ENCODE peak calls at places on chromosomes 2 and 18, in five cellular contexts. One of them, this sample, is unnamed.

GRCh38 chr18:45783097-45784075 is 42.1 kb upstream of the SIGLEC15 start:
- DNase-seq in HEK293T: no peak
- DNase-seq in H1: no peak
- DNase-seq in GM12878: no peak
- DNase-seq in HepG2: no peak
- DNase-seq in this sample: peak; percentile 22

GRCh38 chr2:73933194-73933593 is 6.5 kb downstream of the DGUOK start:
- DNase-seq in HEK293T: no peak
- DNase-seq in H1: no peak
- DNase-seq in GM12878: no peak
- DNase-seq in HepG2: no peak
- DNase-seq in this sample: no peak

GRCh38 chr18:78448106-78448505 is 531.5 kb upstream of the SALL3 start:
- DNase-seq in HEK293T: no peak
- DNase-seq in H1: no peak
- DNase-seq in GM12878: no peak
- DNase-seq in HepG2: peak; percentile 1
- DNase-seq in this sample: no peak

GRCh38 chr18:72160504-72161445 is 383.4 kb downstream of the CBLN2 start:
- DNase-seq in HEK293T: no peak
- DNase-seq in H1: no peak
- DNase-seq in GM12878: no peak
- DNase-seq in HepG2: no peak
- DNase-seq in this sample: no peak

GRCh38 chr2:156486175-156486574 is 50.0 kb downstream of the GPD2 start:
- DNase-seq in HEK293T: no peak
- DNase-seq in H1: no peak
- DNase-seq in GM12878: no peak
- DNase-seq in HepG2: no peak
- DNase-seq in this sample: no peak

GRCh38 chr18:525066-525797 is 24.7 kb upstream of the COLEC12 start:
- DNase-seq in HEK293T: no peak
- DNase-seq in H1: no peak
- DNase-seq in GM12878: no peak
- DNase-seq in HepG2: no peak
- DNase-seq in this sample: no peak

GRCh38 chr2:218780851-218781690 is 876 bp upstream of the CYP27A1 start:
- DNase-seq in HEK293T: no peak
- DNase-seq in H1: no peak
- DNase-seq in GM12878: no peak
- DNase-seq in HepG2: peak; percentile 92
- DNase-seq in this sample: no peak

GRCh38 chr18:26121476-26121875 is 12.2 kb upstream of the PSMA8 start:
- DNase-seq in HEK293T: no peak
- DNase-seq in H1: no peak
- DNase-seq in GM12878: no peak
- DNase-seq in HepG2: no peak
- DNase-seq in this sample: no peak

GRCh38 chr2:140465301-140465700 is 1665.5 kb downstream of the LRP1B start:
- DNase-seq in HEK293T: no peak
- DNase-seq in H1: no peak
- DNase-seq in GM12878: no peak
- DNase-seq in HepG2: no peak
- DNase-seq in this sample: no peak

GRCh38 chr2:164992818-164993217 is 37.5 kb upstream of the SLC38A11 start:
- DNase-seq in HEK293T: peak; percentile 13
- DNase-seq in H1: no peak
- DNase-seq in GM12878: no peak
- DNase-seq in HepG2: peak; percentile 80
- DNase-seq in this sample: peak; percentile 63

GRCh38 chr2:17272170-17272569 is 246.1 kb downstream of the RAD51AP2 start:
- DNase-seq in HEK293T: no peak
- DNase-seq in H1: no peak
- DNase-seq in GM12878: no peak
- DNase-seq in HepG2: no peak
- DNase-seq in this sample: no peak

GRCh38 chr2:204881519-204882111 is 336.3 kb downstream of the PARD3B start:
- DNase-seq in HEK293T: no peak
- DNase-seq in H1: no peak
- DNase-seq in GM12878: no peak
- DNase-seq in HepG2: no peak
- DNase-seq in this sample: peak; percentile 5

GRCh38 chr18:48627216-48627615 is 88.4 kb downstream of the CTIF start:
- DNase-seq in HEK293T: no peak
- DNase-seq in H1: no peak
- DNase-seq in GM12878: no peak
- DNase-seq in HepG2: no peak
- DNase-seq in this sample: no peak

GRCh38 chr2:10080536-10081304 is 509 bp upstream of the CYS1 start:
- DNase-seq in HEK293T: no peak
- DNase-seq in H1: no peak
- DNase-seq in GM12878: no peak
- DNase-seq in HepG2: no peak
- DNase-seq in this sample: no peak

GRCh38 chr2:121489284-121489683 is 41.4 kb upstream of the RNU4ATAC start:
- DNase-seq in HEK293T: no peak
- DNase-seq in H1: no peak
- DNase-seq in GM12878: peak; percentile 12
- DNase-seq in HepG2: peak; percentile 66
- DNase-seq in this sample: no peak

GRCh38 chr2:191696960-191697359 is 19.0 kb downstream of the NABP1 start:
- DNase-seq in HEK293T: no peak
- DNase-seq in H1: no peak
- DNase-seq in GM12878: no peak
- DNase-seq in HepG2: no peak
- DNase-seq in this sample: no peak

GRCh38 chr2:43070676-43071491 is 155.5 kb downstream of the ZFP36L2 start:
- DNase-seq in HEK293T: no peak
- DNase-seq in H1: no peak
- DNase-seq in GM12878: no peak
- DNase-seq in HepG2: peak; percentile 56
- DNase-seq in this sample: no peak

GRCh38 chr2:239177325-239177724 is 223.5 kb downstream of the HDAC4 start:
- DNase-seq in HEK293T: no peak
- DNase-seq in H1: no peak
- DNase-seq in GM12878: no peak
- DNase-seq in HepG2: no peak
- DNase-seq in this sample: no peak

GRCh38 chr18:53799134-53799533 is 425.3 kb downstream of the MBD2 start:
- DNase-seq in HEK293T: no peak
- DNase-seq in H1: no peak
- DNase-seq in GM12878: no peak
- DNase-seq in HepG2: no peak
- DNase-seq in this sample: no peak

GRCh38 chr2:197804758-197805597 is 585 bp downstream of the PLCL1 start:
- DNase-seq in HEK293T: peak; percentile 31
- DNase-seq in H1: no peak
- DNase-seq in GM12878: no peak
- DNase-seq in HepG2: no peak
- DNase-seq in this sample: no peak

GRCh38 chr2:112147382-112147781 is 9.2 kb downstream of the FBLN7 start:
- DNase-seq in HEK293T: no peak
- DNase-seq in H1: no peak
- DNase-seq in GM12878: no peak
- DNase-seq in HepG2: no peak
- DNase-seq in this sample: no peak

GRCh38 chr2:120620025-120620793 is 115.5 kb upstream of the GLI2 start:
- DNase-seq in HEK293T: no peak
- DNase-seq in H1: no peak
- DNase-seq in GM12878: no peak
- DNase-seq in HepG2: no peak
- DNase-seq in this sample: no peak

GRCh38 chr2:146004470-146004869 is 1484.6 kb upstream of the ZEB2 start:
- DNase-seq in HEK293T: no peak
- DNase-seq in H1: no peak
- DNase-seq in GM12878: no peak
- DNase-seq in HepG2: no peak
- DNase-seq in this sample: no peak

GRCh38 chr18:46656326-46657114 is 500 bp downstream of the LOXHD1 start:
- DNase-seq in HEK293T: no peak
- DNase-seq in H1: no peak
- DNase-seq in GM12878: no peak
- DNase-seq in HepG2: no peak
- DNase-seq in this sample: no peak

GRCh38 chr18:4797286-4797685 is 342.2 kb upstream of the DLGAP1 start:
- DNase-seq in HEK293T: no peak
- DNase-seq in H1: no peak
- DNase-seq in GM12878: no peak
- DNase-seq in HepG2: no peak
- DNase-seq in this sample: no peak

GRCh38 chr2:67977464-67977863 is 85.3 kb downstream of the C1D start:
- DNase-seq in HEK293T: no peak
- DNase-seq in H1: no peak
- DNase-seq in GM12878: no peak
- DNase-seq in HepG2: no peak
- DNase-seq in this sample: no peak

GRCh38 chr2:208361077-208361441 is 45.5 kb upstream of the PTH2R start:
- DNase-seq in HEK293T: no peak
- DNase-seq in H1: no peak
- DNase-seq in GM12878: no peak
- DNase-seq in HepG2: no peak
- DNase-seq in this sample: no peak

GRCh38 chr2:73266061-73266891 is 18.0 kb downstream of the FBXO41 start:
- DNase-seq in HEK293T: no peak
- DNase-seq in H1: no peak
- DNase-seq in GM12878: no peak
- DNase-seq in HepG2: no peak
- DNase-seq in this sample: no peak

GRCh38 chr2:160257742-160258577 is 57.9 kb upstream of the ITGB6 start:
- DNase-seq in HEK293T: no peak
- DNase-seq in H1: no peak
- DNase-seq in GM12878: no peak
- DNase-seq in HepG2: no peak
- DNase-seq in this sample: no peak

GRCh38 chr2:174335605-174336402 is 1.1 kb downstream of the SP9 start:
- DNase-seq in HEK293T: peak; percentile 26
- DNase-seq in H1: no peak
- DNase-seq in GM12878: no peak
- DNase-seq in HepG2: no peak
- DNase-seq in this sample: no peak

GRCh38 chr2:178109813-178110212 is 2.4 kb upstream of the RBM45 start:
- DNase-seq in HEK293T: peak; percentile 35
- DNase-seq in H1: no peak
- DNase-seq in GM12878: no peak
- DNase-seq in HepG2: peak; percentile 42
- DNase-seq in this sample: no peak

GRCh38 chr2:148132400-148132799 is 111.5 kb downstream of the MBD5 start:
- DNase-seq in HEK293T: no peak
- DNase-seq in H1: no peak
- DNase-seq in GM12878: no peak
- DNase-seq in HepG2: no peak
- DNase-seq in this sample: no peak

GRCh38 chr2:95323347-95324155 is 26.4 kb downstream of the KCNIP3 start:
- DNase-seq in HEK293T: peak; percentile 65
- DNase-seq in H1: peak; percentile 31
- DNase-seq in GM12878: no peak
- DNase-seq in HepG2: peak; percentile 25
- DNase-seq in this sample: no peak
- TF ChIP-seq SUZ12 in HEK293T: no peak
- TF ChIP-seq SUZ12 in H1: no peak
- TF ChIP-seq SUZ12 in GM12878: no peak
- TF ChIP-seq SUZ12 in HepG2: no peak
- TF ChIP-seq SUZ12 in this sample: no peak

GRCh38 chr2:36502081-36502480 is 95.9 kb downstream of the FEZ2 start:
- DNase-seq in HEK293T: no peak
- DNase-seq in H1: no peak
- DNase-seq in GM12878: no peak
- DNase-seq in HepG2: peak; percentile 99
- DNase-seq in this sample: no peak
- TF ChIP-seq SUZ12 in HEK293T: no peak
- TF ChIP-seq SUZ12 in H1: no peak
- TF ChIP-seq SUZ12 in GM12878: no peak
- TF ChIP-seq SUZ12 in HepG2: no peak
- TF ChIP-seq SUZ12 in this sample: no peak

DNA sequence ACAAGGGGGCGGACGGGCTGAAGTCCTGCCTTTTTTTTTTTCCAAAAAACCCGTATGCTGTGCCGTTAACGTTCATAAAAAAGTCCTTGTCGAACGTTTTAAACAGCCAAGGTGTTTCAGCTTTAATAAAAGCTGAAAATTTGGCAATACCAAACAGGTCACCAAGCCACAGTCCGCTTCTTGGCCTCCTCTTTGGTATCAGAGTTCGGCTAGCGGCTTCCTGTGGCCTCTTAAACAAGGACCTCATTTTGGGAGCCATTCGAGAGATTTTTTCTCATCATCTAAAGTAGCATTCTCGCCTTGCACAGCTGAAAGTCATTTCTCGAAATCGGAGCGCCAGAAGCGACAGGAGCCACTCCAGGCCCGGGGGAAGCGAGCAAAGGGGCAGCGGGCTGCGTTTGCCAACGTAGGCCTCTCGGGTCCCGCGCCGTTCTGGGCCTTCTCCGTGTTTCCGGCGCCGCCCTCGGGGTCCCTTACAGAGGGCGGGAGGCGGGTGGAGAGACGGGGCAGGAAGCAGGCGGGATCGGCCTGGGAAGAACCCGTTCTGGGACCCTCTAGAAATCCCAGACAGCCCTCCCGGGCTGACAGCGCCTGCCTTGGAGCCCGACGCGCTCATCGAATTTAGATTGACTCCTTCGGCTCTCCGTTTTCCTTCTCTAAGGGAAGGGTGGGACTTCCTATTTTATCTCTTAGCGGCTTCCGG is 560 bp upstream of the ZNF407 start:
- DNase-seq in HEK293T: peak; percentile 34
- DNase-seq in H1: no peak
- DNase-seq in GM12878: no peak
- DNase-seq in HepG2: peak; percentile 5
- DNase-seq in this sample: peak; percentile 3
- TF ChIP-seq SUZ12 in HEK293T: no peak
- TF ChIP-seq SUZ12 in H1: no peak
- TF ChIP-seq SUZ12 in GM12878: no peak
- TF ChIP-seq SUZ12 in HepG2: no peak
- TF ChIP-seq SUZ12 in this sample: no peak

GRCh38 chr2:135617501-135618015 is 86.3 kb downstream of the R3HDM1 start:
- DNase-seq in HEK293T: no peak
- DNase-seq in H1: no peak
- DNase-seq in GM12878: no peak
- DNase-seq in HepG2: no peak
- DNase-seq in this sample: no peak
- TF ChIP-seq SUZ12 in HEK293T: no peak
- TF ChIP-seq SUZ12 in H1: no peak
- TF ChIP-seq SUZ12 in GM12878: no peak
- TF ChIP-seq SUZ12 in HepG2: no peak
- TF ChIP-seq SUZ12 in this sample: no peak

This sample was measured in NT2/D1.